ENCODE peak calls at places on chromosomes 6 and 20, in six cellular contexts. L is neuronal stem cell, P is H9, C is IMR-90, H is trophoblast cell, K is mesenchymal stem cell. V is an unnamed sample.
A peak's percentile ranks its signal among the peaks of the same experiment; 100 is the strongest.

GRCh38 chr6:113457156-113457555 is 400.0 kb upstream of the MARCKS start:
- DNase-seq in L (no peak), K (peak; percentile 98), H (peak; percentile 76), C (peak; percentile 81), P (no peak), V (no peak)

GRCh38 chr6:89986650-89987074 is 92.4 kb downstream of the GJA10 start:
- DNase-seq in C (peak; percentile 89), L (no peak), K (peak; percentile 25), H (no peak), P (no peak), V (no peak)

GRCh38 chr6:134132494-134133141 is 80.2 kb upstream of the SLC2A12 start:
- DNase-seq in L (no peak), H (no peak), P (no peak), K (no peak), C (peak; percentile 15), V (no peak)

GRCh38 chr6:33014841-33015634 is 5.6 kb upstream of the HLA-DOA start:
- DNase-seq in C (peak; percentile 86), K (peak; percentile 85), L (peak; percentile 80), H (peak; percentile 88), P (peak; percentile 60), V (no peak)

GRCh38 chr6:73923899-73924485 is 228.0 kb downstream of the CD109 start:
- DNase-seq in K (no peak), C (peak; percentile 53), H (peak; percentile 68), L (no peak), P (no peak), V (no peak)

GRCh38 chr6:43735642-43736199 is 34.3 kb upstream of the VEGFA start:
- DNase-seq in H (no peak), L (no peak), P (peak; percentile 13), C (no peak), K (no peak), V (no peak)

GRCh38 chr6:116562614-116563013 is 8.7 kb upstream of the RWDD1 start:
- DNase-seq in C (no peak), L (no peak), P (no peak), K (peak; percentile 7), H (no peak), V (no peak)

GRCh38 chr6:137637161-137637560 is 143.0 kb upstream of the OLIG3 start:
- DNase-seq in H (peak; percentile 97), K (peak; percentile 95), C (peak; percentile 91), L (no peak), P (no peak), V (no peak)

GRCh38 chr20:36726168-36726567 is 19.7 kb downstream of the NDRG3 start:
- DNase-seq in K (no peak), C (peak; percentile 34), L (no peak), P (no peak), H (no peak), V (no peak)

GRCh38 chr6:80610821-80611220 is 504.4 kb downstream of the BCKDHB start:
- DNase-seq in H (peak; percentile 61), C (peak; percentile 57), K (peak; percentile 74), L (no peak), P (no peak), V (no peak)

GRCh38 chr20:41145821-41146620 is 8.7 kb downstream of the PLCG1 start:
- DNase-seq in P (no peak), K (no peak), C (no peak), H (no peak), L (no peak), V (no peak)

GRCh38 chr6:29603930-29604329 is 19.0 kb downstream of the OR2H2 start:
- DNase-seq in P (no peak), L (no peak), H (no peak), C (no peak), K (no peak), V (no peak)

GRCh38 chr6:168376811-168377480 is 57.4 kb upstream of the DACT2 start:
- DNase-seq in P (no peak), L (no peak), K (no peak), H (no peak), C (no peak), V (no peak)

GRCh38 chr20:62029296-62029695 is 36.4 kb downstream of the TAF4 start:
- DNase-seq in C (no peak), P (no peak), H (no peak), K (no peak), L (no peak), V (no peak)

GRCh38 chr6:20413826-20414225 is 12.1 kb downstream of the E2F3 start:
- DNase-seq in H (no peak), K (no peak), C (no peak), L (no peak), P (no peak), V (no peak)

GRCh38 chr6:72787521-72788031 is 165.7 kb downstream of the KCNQ5 start:
- DNase-seq in L (peak; percentile 39), H (peak; percentile 81), C (peak; percentile 78), K (peak; percentile 93), P (peak; percentile 46), V (no peak)

GRCh38 chr6:165705941-165706340 is 42.9 kb upstream of the PDE10A start:
- DNase-seq in H (peak; percentile 58), P (no peak), L (no peak), C (no peak), K (no peak), V (no peak)

GRCh38 chr20:51385941-51386530 is 156.5 kb downstream of the NFATC2 start:
- DNase-seq in L (no peak), H (peak; percentile 51), P (peak; percentile 71), C (peak; percentile 41), K (peak; percentile 60), V (no peak)

GRCh38 chr20:10337291-10337690 is 96.7 kb downstream of the MKKS start:
- DNase-seq in H (no peak), C (no peak), P (no peak), K (no peak), L (no peak), V (no peak)

GRCh38 chr6:108565893-108566292 is 5.2 kb downstream of the FOXO3 start:
- DNase-seq in K (peak; percentile 83), C (peak; percentile 88), P (no peak), L (no peak), H (peak; percentile 59), V (no peak)

GRCh38 chr6:122580731-122581130 is 29.5 kb upstream of the PKIB start:
- DNase-seq in C (no peak), P (no peak), H (peak; percentile 62), L (no peak), K (peak; percentile 43), V (no peak)

GRCh38 chr6:41785254-41785653 is 2.2 kb upstream of the TOMM6 start:
- DNase-seq in L (no peak), C (no peak), H (no peak), P (no peak), K (no peak), V (no peak)

GRCh38 chr6:159680104-159680503 is 12.9 kb downstream of the SOD2 start:
- DNase-seq in P (no peak), L (no peak), H (no peak), C (peak; percentile 53), K (peak; percentile 75), V (no peak)

GRCh38 chr6:159681104-159681503 is 11.9 kb downstream of the SOD2 start:
- DNase-seq in P (no peak), L (no peak), K (no peak), H (no peak), C (no peak), V (no peak)

GRCh38 chr6:159679091-159680077 is 13.7 kb downstream of the SOD2 start:
- DNase-seq in K (peak; percentile 85), L (no peak), P (no peak), C (peak; percentile 85), H (no peak), V (no peak)

GRCh38 chr6:159677226-159677901 is 15.7 kb downstream of the SOD2 start:
- DNase-seq in H (no peak), L (no peak), C (no peak), K (no peak), P (no peak), V (no peak)

GRCh38 chr6:159676804-159677203 is 16.2 kb downstream of the SOD2 start:
- DNase-seq in K (no peak), H (no peak), L (no peak), P (no peak), C (peak; percentile 46), V (no peak)
- H3K14ac ChIP-seq in K (no peak overlapping the region), H (no peak overlapping the region), L (no peak overlapping the region), P (no peak overlapping the region), C (peak overlapping the region; percentile 14), V (no peak overlapping the region)

DNA sequence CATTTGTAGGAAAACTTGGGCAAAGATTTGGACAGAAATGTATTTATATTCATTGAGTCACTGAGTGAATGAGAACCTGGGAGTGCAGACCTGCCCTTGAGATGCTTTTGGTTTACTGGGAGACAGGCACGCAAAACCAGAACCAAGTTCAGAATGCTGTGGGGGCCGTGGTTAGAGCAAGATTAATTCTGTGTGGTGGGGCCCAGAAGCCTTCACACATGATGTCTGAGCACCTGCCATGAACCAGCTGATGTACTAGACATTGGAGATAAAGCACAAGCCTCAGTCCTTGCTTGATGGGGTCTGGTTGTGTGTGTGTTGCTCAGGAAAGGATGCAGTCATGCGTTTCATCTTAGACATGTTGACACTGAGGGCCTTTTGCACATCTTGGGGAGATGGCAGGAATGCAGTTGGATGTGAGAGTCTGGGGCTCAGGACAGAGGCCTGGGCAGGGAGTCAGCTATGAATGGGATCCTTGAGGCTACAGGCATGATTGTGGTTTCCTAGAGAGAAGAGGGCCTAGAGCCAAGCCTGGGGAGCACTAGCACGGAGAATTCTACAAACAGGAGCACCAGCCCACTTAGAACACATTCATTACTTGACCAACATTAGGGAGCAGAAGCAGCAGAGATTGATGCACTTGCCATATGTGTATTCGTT is 114.3 kb upstream of the TMEM181 start:
- DNase-seq in L (no peak), K (no peak), C (no peak), H (no peak), P (no peak), V (no peak)
- H3K14ac ChIP-seq in L (no peak overlapping the region), K (no peak overlapping the region), C (no peak overlapping the region), H (no peak overlapping the region), P (no peak overlapping the region), V (no peak overlapping the region)

GRCh38 chr6:126064257-126064993 is 78.1 kb downstream of the TRMT11 start:
- DNase-seq in L (no peak), K (peak; percentile 39), C (peak; percentile 39), P (no peak), H (no peak), V (no peak)
- H3K14ac ChIP-seq in L (no peak overlapping the region), K (no peak overlapping the region), C (no peak overlapping the region), P (no peak overlapping the region), H (no peak overlapping the region), V (no peak overlapping the region)

GRCh38 chr6:49653438-49653837 is 16.8 kb upstream of the RHAG start:
- DNase-seq in H (no peak), P (no peak), C (no peak), K (no peak), L (no peak), V (no peak)

GRCh38 chr6:49653942-49654341 is 17.3 kb upstream of the RHAG start:
- DNase-seq in L (no peak), K (no peak), C (no peak), P (no peak), H (no peak), V (no peak)

GRCh38 chr6:49647470-49647869 is 10.8 kb upstream of the RHAG start:
- DNase-seq in L (no peak), C (no peak), K (no peak), P (no peak), H (no peak), V (no peak)

GRCh38 chr6:49649982-49650381 is 13.3 kb upstream of the RHAG start:
- DNase-seq in H (no peak), P (no peak), C (no peak), K (no peak), L (no peak), V (no peak)

DNA sequence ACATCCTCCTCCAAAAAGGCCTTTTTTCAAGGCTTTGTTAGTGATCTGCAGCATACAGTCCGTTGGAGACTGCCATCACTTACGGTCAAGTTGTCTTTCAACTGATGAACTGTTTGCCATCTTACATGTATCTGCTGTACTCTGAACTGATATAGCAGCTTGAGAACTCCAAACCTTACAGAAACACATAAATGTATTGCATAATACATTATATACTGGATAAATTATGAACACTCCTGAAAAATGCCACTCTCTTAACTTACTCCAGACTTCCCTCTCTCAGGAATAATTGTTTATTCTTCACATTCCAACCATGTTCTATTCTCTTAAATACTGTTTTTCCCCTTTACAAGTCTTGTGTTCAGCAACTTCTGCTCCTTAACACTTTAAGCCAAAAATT is 14.6 kb upstream of the RHAG start:
- DNase-seq in P (no peak), C (no peak), L (no peak), H (no peak), K (no peak), V (no peak)
- H3K14ac ChIP-seq in P (no peak overlapping the region), C (no peak overlapping the region), L (no peak overlapping the region), H (no peak overlapping the region), K (no peak overlapping the region), V (no peak overlapping the region)

V was measured in H1.